ENCODE peak calls at places on chromosomes 6 and 20, in ten cellular contexts. E is AG10803, V is NCI-H1930, S is progenitor cell of endocrine pancreas, D is heart left ventricle, I is T follicular helper cell, N is posterior vena cava, U is glutamatergic neuron, H is NB4, R is NCI-H510A treated with DMSO at 0.1 percent for 48 hours. C is an unnamed sample.

GRCh38 chr6:23547851-23548250 is 578.2 kb upstream of the NRSN1 start:
- DNase-seq in N (no peak), I (no peak), E (no peak), S (no peak), U (no peak), H (no peak), D (no peak), R (no peak), V (no peak), C (peak)

GRCh38 chr20:44355503-44356352 is at the start of gene HNF4A:
- DNase-seq in I (no peak), V (no peak), N (no peak), S (peak), U (no peak), R (no peak), H (no peak), E (no peak), D (no peak), C (no peak)

GRCh38 chr6:46637145-46637544 is 15.5 kb downstream of the CYP39A1 start:
- DNase-seq in H (no peak), V (no peak), D (no peak), U (no peak), N (no peak), I (no peak), R (no peak), E (peak), S (no peak), C (no peak)

GRCh38 chr20:62952373-62953166 is at the start of gene SLC17A9:
- DNase-seq in H (peak), R (no peak), E (peak), N (peak), I (no peak), V (no peak), D (peak), S (no peak), U (peak), C (no peak)

GRCh38 chr6:49030621-49031020 is 432.4 kb downstream of the MMUT start:
- DNase-seq in D (no peak), R (no peak), N (no peak), V (no peak), S (no peak), U (no peak), E (no peak), I (no peak), H (no peak), C (no peak)

GRCh38 chr20:17500271-17500670 is 30.9 kb downstream of the BFSP1 start:
- DNase-seq in E (no peak), N (no peak), S (no peak), R (no peak), U (no peak), D (no peak), I (no peak), V (no peak), H (no peak), C (no peak)

GRCh38 chr6:87070750-87071149 is 24.2 kb downstream of the CGA start:
- DNase-seq in H (no peak), D (no peak), S (no peak), R (no peak), U (no peak), V (no peak), I (no peak), E (no peak), N (no peak), C (no peak)

GRCh38 chr6:5333653-5334052 is 72.3 kb downstream of the FARS2 start:
- DNase-seq in R (no peak), N (no peak), E (peak), V (no peak), H (no peak), D (no peak), I (no peak), U (no peak), S (no peak), C (no peak)

GRCh38 chr20:45782890-45783289 is 8.8 kb downstream of the WFDC3 start:
- DNase-seq in I (no peak), H (no peak), U (no peak), E (no peak), D (no peak), R (peak), V (no peak), N (no peak), S (no peak), C (no peak)

GRCh38 chr20:37071481-37071911 is 24.3 kb downstream of the RBL1 start:
- DNase-seq in I (no peak), S (no peak), U (no peak), E (peak), V (no peak), R (no peak), H (no peak), D (no peak), N (no peak), C (no peak)

C was measured in T47D.